ENCODE peak calls at places on chromosomes 7 and 10, in eight cellular contexts. T is HCT116, P is transverse colon, C is ovary, X is IMR-90, H is breast epithelium, A is erythroblast, O is body of pancreas. M is an unnamed sample.

GRCh38 chr10:34311679-34312078 is 503.4 kb downstream of the PARD3 start:
- DNase-seq in A (no peak), H (no peak), X (no peak), O (no peak), T (no peak), P (no peak), C (no peak), M (no peak)

GRCh38 chr7:124085168-124085567 is 52.3 kb upstream of the TMEM229A start:
- DNase-seq in T (no peak), A (no peak), P (peak), C (no peak), X (no peak), O (peak), H (no peak), M (no peak)

GRCh38 chr10:122519144-122519543 is 41.4 kb upstream of the DMBT1 start:
- DNase-seq in C (no peak), T (no peak), O (no peak), X (no peak), A (no peak), P (no peak), H (no peak), M (no peak)

GRCh38 chr7:114051871-114052324 is 133.1 kb upstream of the PPP1R3A start:
- DNase-seq in O (no peak), C (no peak), T (no peak), H (no peak), P (no peak), A (no peak), X (no peak), M (no peak)

GRCh38 chr10:112721080-112721698 is 228.9 kb upstream of the TCF7L2 start:
- DNase-seq in A (peak), H (no peak), C (no peak), X (peak), T (peak), O (peak), P (no peak), M (no peak)

GRCh38 chr10:95168694-95169093 is 25.3 kb upstream of the ACSM6 start:
- DNase-seq in C (no peak), A (no peak), T (no peak), P (no peak), X (no peak), H (no peak), O (no peak), M (no peak)

GRCh38 chr10:129958118-129958685 is 5.9 kb downstream of the EBF3 start:
- DNase-seq in O (no peak), X (no peak), P (no peak), C (no peak), A (no peak), H (no peak), T (no peak), M (no peak)

GRCh38 chr10:133465191-133465949 is 11.6 kb downstream of the SCART1 start:
- DNase-seq in A (no peak), X (no peak), H (no peak), T (no peak), C (no peak), P (no peak), O (no peak), M (no peak)

GRCh38 chr10:112966191-112966855 is 16.3 kb downstream of the TCF7L2 start:
- DNase-seq in T (no peak), P (no peak), O (no peak), A (no peak), X (no peak), H (no peak), C (no peak), M (no peak)

GRCh38 chr7:91941450-91941849 is 788 bp downstream of the AKAP9 start:
- DNase-seq in O (peak), T (no peak), H (peak), X (peak), C (no peak), P (peak), A (peak), M (no peak)

GRCh38 chr7:29937132-29937531 is 52.5 kb downstream of the SCRN1 start:
- DNase-seq in H (no peak), C (no peak), X (no peak), P (no peak), A (no peak), O (no peak), T (no peak), M (no peak)

GRCh38 chr10:43396928-43397624 is 11.9 kb downstream of the HNRNPF start:
- DNase-seq in A (peak), C (peak), P (peak), T (peak), X (peak), O (peak), H (peak), M (peak)

GRCh38 chr7:47581442-47581820 is 480 bp downstream of the TNS3 start:
- DNase-seq in T (no peak), X (no peak), A (no peak), H (no peak), P (peak), C (peak), O (peak), M (no peak)

GRCh38 chr10:4352566-4352961 is 473.4 kb upstream of the AKR1E2 start:
- DNase-seq in X (no peak), H (no peak), C (peak), T (no peak), A (no peak), P (no peak), O (peak), M (no peak)

GRCh38 chr7:34973400-34973760 is 63.9 kb downstream of the DPY19L1 start:
- DNase-seq in A (no peak), O (no peak), P (no peak), X (no peak), T (no peak), C (no peak), H (no peak), M (no peak)

GRCh38 chr7:139713061-139713460 is 64.7 kb downstream of the HIPK2 start:
- DNase-seq in X (no peak), A (no peak), H (no peak), P (no peak), O (no peak), T (no peak), C (no peak), M (no peak)

GRCh38 chr10:125095776-125096175 is 64.6 kb downstream of the CTBP2 start:
- DNase-seq in H (no peak), T (no peak), C (no peak), O (peak), X (no peak), P (no peak), A (no peak), M (no peak)

GRCh38 chr10:10787586-10787985 is 230.1 kb upstream of the CELF2 start:
- DNase-seq in H (no peak), X (no peak), C (no peak), O (no peak), A (no peak), P (no peak), T (no peak), M (no peak)

GRCh38 chr7:29479606-29480200 is 83.9 kb upstream of the PRR15 start:
- DNase-seq in H (no peak), X (no peak), A (no peak), T (no peak), C (peak), O (no peak), P (peak), M (no peak)

GRCh38 chr7:102933763-102934162 is 21.0 kb downstream of the LRRC17 start:
- DNase-seq in H (peak), A (no peak), T (no peak), P (peak), C (peak), O (peak), X (peak), M (no peak)

GRCh38 chr10:79293841-79294705 is 53.2 kb upstream of the PPIF start:
- DNase-seq in H (no peak), T (no peak), X (peak), A (no peak), C (no peak), O (no peak), P (peak), M (peak)

GRCh38 chr10:119656760-119657159 is 5.6 kb downstream of the BAG3 start:
- DNase-seq in A (peak), H (no peak), C (no peak), P (no peak), T (no peak), X (no peak), O (no peak), M (no peak)

GRCh38 chr7:124652237-124652636 is 113.4 kb downstream of the GPR37 start:
- DNase-seq in X (peak), O (no peak), T (no peak), C (no peak), P (no peak), A (no peak), H (no peak), M (peak)

GRCh38 chr7:68720722-68721121 is 877.6 kb upstream of the AUTS2 start:
- DNase-seq in P (no peak), A (no peak), O (no peak), X (peak), T (no peak), C (no peak), H (no peak), M (no peak)

GRCh38 chr10:7933757-7934156 is 115.5 kb downstream of the TAF3 start:
- DNase-seq in T (no peak), P (no peak), X (no peak), H (no peak), A (no peak), C (no peak), O (no peak), M (no peak)

GRCh38 chr10:58052772-58053171 is 214.9 kb downstream of the IPMK start:
- DNase-seq in C (no peak), P (no peak), X (no peak), O (no peak), A (no peak), T (no peak), H (no peak), M (peak)

GRCh38 chr10:24467094-24467493 is 256.6 kb downstream of the ARHGAP21 start:
- DNase-seq in P (no peak), T (no peak), A (no peak), O (no peak), H (no peak), C (no peak), X (no peak), M (no peak)

GRCh38 chr10:43128958-43129706 is 9.1 kb upstream of the CSGALNACT2 start:
- DNase-seq in X (peak), A (no peak), P (peak), T (peak), C (no peak), H (peak), O (no peak), M (peak)

GRCh38 chr10:104406715-104407517 is 53.3 kb downstream of the CFAP58 start:
- DNase-seq in H (no peak), X (peak), P (no peak), A (peak), O (no peak), C (no peak), T (peak), M (peak)

GRCh38 chr10:26737730-26738129 is 40.2 kb downstream of the PDSS1 start:
- DNase-seq in A (no peak), H (no peak), O (no peak), C (no peak), P (no peak), T (no peak), X (peak), M (no peak)
- TF ChIP-seq POLR2A in A (no peak), H (no peak), O (no peak), C (no peak), P (no peak), T (no peak), X (no peak), M (no peak)

DNA sequence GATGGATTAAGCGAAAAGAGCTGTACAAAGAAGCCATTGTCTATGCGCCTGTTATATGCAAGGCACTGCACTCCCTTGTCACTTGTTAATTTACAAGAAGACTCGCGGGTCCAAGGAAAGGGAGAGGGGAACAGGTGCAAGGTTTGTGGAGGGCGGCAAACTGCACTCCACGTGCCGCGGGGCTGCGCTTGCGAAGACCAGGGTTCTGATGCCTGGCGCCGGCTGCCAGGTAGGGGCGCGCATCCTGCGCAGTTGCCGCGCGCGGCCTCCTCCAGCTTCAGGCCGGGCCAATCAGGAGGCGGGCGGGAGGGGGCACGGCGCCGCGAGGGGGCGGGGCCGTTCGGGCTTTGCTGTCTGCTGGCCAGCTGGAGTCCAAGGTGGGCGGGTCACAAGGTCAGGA is 140.6 kb upstream of the PALS2 start:
- DNase-seq in P (no peak), T (no peak), H (no peak), X (no peak), O (no peak), C (no peak), A (no peak), M (no peak)
- TF ChIP-seq POLR2A in P (no peak), T (no peak), H (no peak), X (no peak), O (no peak), C (no peak), A (no peak), M (no peak)

DNA sequence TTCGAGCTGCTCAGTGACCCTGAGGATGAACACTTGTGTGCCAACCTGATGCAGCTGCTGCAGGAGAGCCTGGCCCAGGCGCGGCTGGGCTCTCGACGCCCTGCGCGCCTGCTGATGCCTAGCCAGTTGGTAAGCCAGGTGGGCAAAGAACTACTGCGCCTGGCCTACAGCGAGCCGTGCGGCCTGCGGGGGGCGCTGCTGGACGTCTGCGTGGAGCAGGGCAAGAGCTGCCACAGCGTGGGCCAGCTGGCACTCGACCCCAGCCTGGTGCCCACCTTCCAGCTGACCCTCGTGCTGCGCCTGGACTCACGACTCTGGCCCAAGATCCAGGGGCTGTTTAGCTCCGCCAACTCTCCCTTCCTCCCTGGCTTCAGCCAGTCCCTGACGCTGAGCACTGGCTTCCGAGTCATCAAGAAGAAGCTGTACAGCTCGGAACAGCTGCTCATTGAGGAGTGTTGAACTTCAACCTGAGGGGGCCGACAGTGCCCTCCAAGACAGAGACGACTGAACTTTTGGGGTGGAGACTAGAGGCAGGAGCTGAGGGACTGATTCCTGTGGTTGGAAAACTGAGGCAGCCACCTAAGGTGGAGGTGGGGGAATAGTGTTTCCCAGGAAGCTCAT is 1.1 kb downstream of the DDIT4 start:
- DNase-seq in X (peak), T (no peak), H (peak), C (peak), A (peak), O (peak), P (peak), M (no peak)
- TF ChIP-seq POLR2A in X (no peak), T (no peak), H (no peak), C (peak), A (peak), O (no peak), P (peak), M (no peak)

DNA sequence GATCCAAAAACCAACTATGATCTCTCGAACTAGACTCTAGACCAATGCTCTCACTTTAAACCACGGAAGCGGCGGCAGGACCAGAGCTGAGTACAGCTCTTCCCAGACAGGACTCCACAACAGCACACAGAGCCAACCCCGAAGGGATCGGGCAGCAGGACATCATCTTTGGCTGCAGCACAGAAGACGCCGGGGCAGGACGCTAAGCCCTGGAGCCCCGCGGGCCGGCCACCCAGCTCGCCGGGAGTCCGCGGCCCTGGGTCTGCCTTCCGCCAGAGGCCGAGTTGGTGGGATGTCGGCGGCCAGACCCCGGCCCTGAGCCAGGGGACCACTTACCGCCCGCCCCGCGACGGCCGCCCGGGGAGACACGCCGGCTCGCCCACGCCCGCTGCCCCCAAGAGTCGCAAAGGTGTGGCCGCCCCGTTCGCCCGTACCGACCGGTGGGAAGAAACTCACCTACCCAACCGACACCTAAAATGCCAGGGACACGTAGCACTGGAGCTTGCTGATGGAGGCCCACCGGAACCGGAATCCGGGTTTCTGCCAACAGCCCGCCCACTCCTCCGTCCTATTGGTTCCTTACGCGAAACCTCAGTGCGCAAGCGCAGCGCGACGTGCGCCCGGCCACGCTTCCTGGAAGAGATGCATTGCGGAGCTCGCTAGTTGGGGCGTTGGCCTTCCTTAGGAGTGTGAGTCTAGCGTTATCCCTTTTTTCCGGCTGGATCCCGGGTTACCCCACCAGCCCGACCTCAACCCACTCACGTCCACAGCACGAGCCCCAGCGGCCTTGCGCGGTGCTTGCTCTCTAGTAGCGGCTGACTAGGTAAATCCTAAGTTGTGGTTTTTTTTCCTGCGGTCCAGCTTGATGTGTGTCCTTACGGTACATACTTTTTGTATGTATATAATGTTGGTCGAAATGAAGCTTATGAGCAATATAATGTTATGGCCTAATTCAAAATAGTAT is at the start of gene SEC61G:
- DNase-seq in X (peak), A (peak), H (peak), C (peak), O (peak), T (peak), P (peak), M (peak)
- TF ChIP-seq POLR2A in X (peak), A (peak), H (peak), C (peak), O (peak), T (peak), P (peak), M (no peak)